ENCODE peak calls at places on chromosomes 5 and 9, in five cellular contexts. One of them, this sample, is unnamed.

GRCh38 chr9:121556580-121556979 is 56.9 kb upstream of the GGTA1 start:
- DNase-seq in HS-27A: peak
- DNase-seq in brain pericyte: peak
- DNase-seq in LoVo: no peak
- DNase-seq in iris pigment epithelial cell: peak
- DNase-seq in this sample: no peak

GRCh38 chr5:112226215-112226614 is 192.9 kb downstream of the EPB41L4A start:
- DNase-seq in HS-27A: no peak
- DNase-seq in brain pericyte: no peak
- DNase-seq in LoVo: no peak
- DNase-seq in iris pigment epithelial cell: no peak
- DNase-seq in this sample: no peak

GRCh38 chr5:59042683-59043082 is 459.8 kb downstream of the RAB3C start:
- DNase-seq in HS-27A: no peak
- DNase-seq in brain pericyte: no peak
- DNase-seq in LoVo: peak
- DNase-seq in iris pigment epithelial cell: peak
- DNase-seq in this sample: no peak

GRCh38 chr9:72312563-72312962 is 52.4 kb downstream of the ZFAND5 start:
- DNase-seq in HS-27A: no peak
- DNase-seq in brain pericyte: no peak
- DNase-seq in LoVo: no peak
- DNase-seq in iris pigment epithelial cell: no peak
- DNase-seq in this sample: no peak

GRCh38 chr5:148569948-148570347 is 84.4 kb downstream of the HTR4 start:
- DNase-seq in HS-27A: no peak
- DNase-seq in brain pericyte: no peak
- DNase-seq in LoVo: peak
- DNase-seq in iris pigment epithelial cell: peak
- DNase-seq in this sample: no peak

GRCh38 chr9:113375057-113376023 is 1.4 kb downstream of the HDHD3 start:
- DNase-seq in HS-27A: no peak
- DNase-seq in brain pericyte: no peak
- DNase-seq in LoVo: peak
- DNase-seq in iris pigment epithelial cell: peak
- DNase-seq in this sample: no peak

GRCh38 chr9:29511680-29512079 is 1938.4 kb upstream of the C9orf72 start:
- DNase-seq in HS-27A: no peak
- DNase-seq in brain pericyte: no peak
- DNase-seq in LoVo: no peak
- DNase-seq in iris pigment epithelial cell: no peak
- DNase-seq in this sample: no peak

GRCh38 chr9:83147487-83148149 is 84.7 kb upstream of the RASEF start:
- DNase-seq in HS-27A: no peak
- DNase-seq in brain pericyte: no peak
- DNase-seq in LoVo: no peak
- DNase-seq in iris pigment epithelial cell: no peak
- DNase-seq in this sample: no peak

GRCh38 chr5:125112196-125112595 is 365.8 kb upstream of the ZNF608 start:
- DNase-seq in HS-27A: no peak
- DNase-seq in brain pericyte: no peak
- DNase-seq in LoVo: no peak
- DNase-seq in iris pigment epithelial cell: peak
- DNase-seq in this sample: no peak

GRCh38 chr5:19002111-19002510 is 985.9 kb downstream of the CDH18 start:
- DNase-seq in HS-27A: no peak
- DNase-seq in brain pericyte: no peak
- DNase-seq in LoVo: no peak
- DNase-seq in iris pigment epithelial cell: no peak
- DNase-seq in this sample: no peak

GRCh38 chr9:109779711-109780452 is at the start of gene PALM2AKAP2:
- DNase-seq in HS-27A: no peak
- DNase-seq in brain pericyte: no peak
- DNase-seq in LoVo: no peak
- DNase-seq in iris pigment epithelial cell: peak
- DNase-seq in this sample: peak

GRCh38 chr5:108382784-108383358 is 973 bp upstream of the FBXL17 start:
- DNase-seq in HS-27A: no peak
- DNase-seq in brain pericyte: no peak
- DNase-seq in LoVo: no peak
- DNase-seq in iris pigment epithelial cell: peak
- DNase-seq in this sample: no peak

GRCh38 chr9:91047993-91048607 is 246.5 kb downstream of the SYK start:
- DNase-seq in HS-27A: peak
- DNase-seq in brain pericyte: no peak
- DNase-seq in LoVo: no peak
- DNase-seq in iris pigment epithelial cell: peak
- DNase-seq in this sample: no peak

GRCh38 chr5:67234671-67235176 is 38.1 kb upstream of the CD180 start:
- DNase-seq in HS-27A: no peak
- DNase-seq in brain pericyte: peak
- DNase-seq in LoVo: no peak
- DNase-seq in iris pigment epithelial cell: peak
- DNase-seq in this sample: no peak

GRCh38 chr5:131109540-131110255 is 55.4 kb downstream of the HINT1 start:
- DNase-seq in HS-27A: no peak
- DNase-seq in brain pericyte: peak
- DNase-seq in LoVo: peak
- DNase-seq in iris pigment epithelial cell: peak
- DNase-seq in this sample: no peak

GRCh38 chr9:105693435-105694275 is 686 bp upstream of the TMEM38B start:
- DNase-seq in HS-27A: peak
- DNase-seq in brain pericyte: no peak
- DNase-seq in LoVo: no peak
- DNase-seq in iris pigment epithelial cell: peak
- DNase-seq in this sample: no peak

GRCh38 chr5:17081142-17081541 is 136.3 kb upstream of the BASP1 start:
- DNase-seq in HS-27A: no peak
- DNase-seq in brain pericyte: no peak
- DNase-seq in LoVo: no peak
- DNase-seq in iris pigment epithelial cell: no peak
- DNase-seq in this sample: no peak

GRCh38 chr5:179802207-179802883 is 4.3 kb downstream of the MGAT4B start:
- DNase-seq in HS-27A: no peak
- DNase-seq in brain pericyte: no peak
- DNase-seq in LoVo: no peak
- DNase-seq in iris pigment epithelial cell: no peak
- DNase-seq in this sample: no peak

GRCh38 chr5:74608754-74609576 is 31.6 kb downstream of the ENC1 start:
- DNase-seq in HS-27A: no peak
- DNase-seq in brain pericyte: no peak
- DNase-seq in LoVo: no peak
- DNase-seq in iris pigment epithelial cell: no peak
- DNase-seq in this sample: no peak

GRCh38 chr9:135703726-135704125 is 1.7 kb downstream of the KCNT1 start:
- DNase-seq in HS-27A: no peak
- DNase-seq in brain pericyte: no peak
- DNase-seq in LoVo: no peak
- DNase-seq in iris pigment epithelial cell: no peak
- DNase-seq in this sample: no peak

GRCh38 chr5:95163079-95163478 is 121.8 kb downstream of the MCTP1 start:
- DNase-seq in HS-27A: no peak
- DNase-seq in brain pericyte: no peak
- DNase-seq in LoVo: no peak
- DNase-seq in iris pigment epithelial cell: no peak
- DNase-seq in this sample: no peak

GRCh38 chr5:135251099-135251498 is 147.9 kb downstream of the MACROH2A1 start:
- DNase-seq in HS-27A: no peak
- DNase-seq in brain pericyte: no peak
- DNase-seq in LoVo: no peak
- DNase-seq in iris pigment epithelial cell: no peak
- DNase-seq in this sample: no peak

GRCh38 chr9:110919055-110919445 is 119.2 kb downstream of the LPAR1 start:
- DNase-seq in HS-27A: no peak
- DNase-seq in brain pericyte: no peak
- DNase-seq in LoVo: no peak
- DNase-seq in iris pigment epithelial cell: no peak
- DNase-seq in this sample: no peak

GRCh38 chr9:106600955-106601354 is 262.0 kb upstream of the ZNF462 start:
- DNase-seq in HS-27A: no peak
- DNase-seq in brain pericyte: no peak
- DNase-seq in LoVo: no peak
- DNase-seq in iris pigment epithelial cell: no peak
- DNase-seq in this sample: no peak

GRCh38 chr5:9523090-9523813 is 22.6 kb downstream of the SEMA5A start:
- DNase-seq in HS-27A: no peak
- DNase-seq in brain pericyte: no peak
- DNase-seq in LoVo: peak
- DNase-seq in iris pigment epithelial cell: peak
- DNase-seq in this sample: no peak

GRCh38 chr5:6003040-6003825 is 375.1 kb downstream of the MED10 start:
- DNase-seq in HS-27A: no peak
- DNase-seq in brain pericyte: no peak
- DNase-seq in LoVo: no peak
- DNase-seq in iris pigment epithelial cell: no peak
- DNase-seq in this sample: no peak

GRCh38 chr5:58774979-58775378 is 192.1 kb downstream of the RAB3C start:
- DNase-seq in HS-27A: no peak
- DNase-seq in brain pericyte: no peak
- DNase-seq in LoVo: no peak
- DNase-seq in iris pigment epithelial cell: no peak
- DNase-seq in this sample: no peak